ENCODE peak calls at places on chromosomes 5 and 9, in five cellular contexts. M, E, X, H and L are unnamed samples.
A peak's percentile ranks its signal among the peaks of the same experiment; 100 is the strongest.

GRCh38 chr9:14131353-14132088 is 182.4 kb downstream of the NFIB start:
- DNase-seq in M (no peak), E (peak; percentile 46), X (no peak), H (no peak), L (no peak)

GRCh38 chr5:175658299-175659145 is 651 bp downstream of the HRH2 start:
- DNase-seq in M (no peak), E (peak; percentile 26), X (no peak), H (no peak), L (no peak)

GRCh38 chr5:136020383-136021015 is 8.3 kb upstream of the TGFBI start:
- DNase-seq in M (peak; percentile 98), E (no peak), X (no peak), H (no peak), L (peak; percentile 54)

GRCh38 chr9:2241875-2242741 is 227.0 kb downstream of the SMARCA2 start:
- DNase-seq in M (peak; percentile 95), E (peak; percentile 93), X (peak; percentile 23), H (peak; percentile 6), L (peak; percentile 83)

GRCh38 chr9:86500667-86501435 is 146.6 kb upstream of the TUT7 start:
- DNase-seq in M (peak; percentile 92), E (no peak), X (no peak), H (peak; percentile 11), L (no peak)

GRCh38 chr5:1479581-1480188 is 34.4 kb upstream of the SLC6A3 start:
- DNase-seq in M (peak; percentile 60), E (no peak), X (peak; percentile 21), H (no peak), L (no peak)

GRCh38 chr9:112544477-112544876 is 57.9 kb downstream of the KIAA1958 start:
- DNase-seq in M (no peak), E (no peak), X (no peak), H (no peak), L (no peak)

GRCh38 chr5:170302729-170303501 is 5.3 kb upstream of the LCP2 start:
- DNase-seq in M (no peak), E (no peak), X (peak; percentile 71), H (no peak), L (no peak)

GRCh38 chr9:16180546-16180945 is 627.7 kb downstream of the CCDC171 start:
- DNase-seq in M (peak; percentile 55), E (no peak), X (no peak), H (no peak), L (no peak)

GRCh38 chr9:130868230-130868629 is 28.4 kb downstream of the QRFP start:
- DNase-seq in M (no peak), E (no peak), X (no peak), H (no peak), L (no peak)

GRCh38 chr5:442335-443238 is at the start of gene EXOC3:
- DNase-seq in M (peak; percentile 63), E (peak; percentile 75), X (peak; percentile 75), H (peak; percentile 56), L (peak; percentile 34)

GRCh38 chr9:129281506-129282145 is 103.6 kb upstream of the IER5L start:
- DNase-seq in M (no peak), E (no peak), X (no peak), H (no peak), L (no peak)

GRCh38 chr9:133202688-133203453 is 6.2 kb downstream of the OBP2B start:
- DNase-seq in M (no peak), E (no peak), X (no peak), H (no peak), L (no peak)

GRCh38 chr9:131651599-131651998 is 88.3 kb downstream of the RAPGEF1 start:
- DNase-seq in M (peak; percentile 82), E (no peak), X (no peak), H (no peak), L (no peak)

GRCh38 chr9:121331992-121332685 is 37.9 kb downstream of the STOM start:
- DNase-seq in M (peak; percentile 85), E (no peak), X (no peak), H (peak; percentile 16), L (no peak)

GRCh38 chr9:17402309-17402708 is 176.6 kb upstream of the SH3GL2 start:
- DNase-seq in M (peak; percentile 52), E (peak; percentile 9), X (no peak), H (peak; percentile 0), L (no peak)

GRCh38 chr5:71925608-71926091 is 181.6 kb upstream of the MAP1B start:
- DNase-seq in M (peak; percentile 17), E (no peak), X (no peak), H (no peak), L (no peak)